ENCODE peak calls at places on chromosomes 6 and 20, in five cellular contexts. B is neural crest cell, U is GM03348, I is right cardiac atrium, V is RWPE1. W is an unnamed sample.

GRCh38 chr20:15596220-15596875 is 976.9 kb downstream of the KIF16B start:
- DNase-seq in B (no peak), U (no peak), I (no peak), V (no peak), W (no peak)

GRCh38 chr6:35566794-35567193 is 54.1 kb upstream of the TULP1 start:
- DNase-seq in B (no peak), U (no peak), I (no peak), V (no peak), W (no peak)

GRCh38 chr20:38729767-38730166 is 5.5 kb downstream of the SLC32A1 start:
- DNase-seq in B (no peak), U (no peak), I (no peak), V (no peak), W (no peak)

GRCh38 chr20:43658068-43658722 is 8.7 kb upstream of the MYBL2 start:
- DNase-seq in B (no peak), U (no peak), I (no peak), V (peak), W (peak)

GRCh38 chr6:7101290-7101689 is 6.5 kb upstream of the RREB1 start:
- DNase-seq in B (no peak), U (no peak), I (no peak), V (no peak), W (no peak)

GRCh38 chr6:13565921-13566320 is 8.5 kb upstream of the SIRT5 start:
- DNase-seq in B (no peak), U (no peak), I (no peak), V (no peak), W (no peak)

GRCh38 chr6:44116643-44117382 is 10.4 kb downstream of the MRPL14 start:
- DNase-seq in B (no peak), U (peak), I (no peak), V (no peak), W (no peak)

GRCh38 chr6:30801950-30802349 is 57.6 kb upstream of the IER3 start:
- DNase-seq in B (no peak), U (no peak), I (no peak), V (no peak), W (no peak)

GRCh38 chr6:49923826-49924225 is 40.1 kb downstream of the DEFB114 start:
- DNase-seq in B (no peak), U (no peak), I (no peak), V (no peak), W (no peak)

GRCh38 chr20:17617212-17617867 is 47.5 kb downstream of the DSTN start:
- DNase-seq in B (peak), U (peak), I (peak), V (peak), W (peak)

GRCh38 chr6:6685249-6685667 is 96.7 kb downstream of the LY86 start:
- DNase-seq in B (no peak), U (no peak), I (no peak), V (no peak), W (no peak)

GRCh38 chr6:45495404-45496084 is 117.8 kb upstream of the SUPT3H start:
- DNase-seq in B (no peak), U (no peak), I (no peak), V (no peak), W (no peak)

GRCh38 chr6:169587992-169588391 is 113.8 kb downstream of the WDR27 start:
- DNase-seq in B (no peak), U (no peak), I (no peak), V (no peak), W (no peak)

GRCh38 chr6:45566882-45567281 is 189.1 kb upstream of the SUPT3H start:
- DNase-seq in B (no peak), U (no peak), I (no peak), V (no peak), W (peak)

GRCh38 chr20:41098703-41099250 is 38.6 kb upstream of the PLCG1 start:
- DNase-seq in B (no peak), U (peak), I (no peak), V (no peak), W (no peak)

GRCh38 chr20:45373353-45374100 is 4.6 kb downstream of the TP53TG5 start:
- DNase-seq in B (peak), U (peak), I (peak), V (peak), W (peak)

GRCh38 chr20:3563548-3564177 is 92.8 kb downstream of the ATRN start:
- DNase-seq in B (no peak), U (peak), I (no peak), V (peak), W (peak)

GRCh38 chr6:49915035-49915434 is 48.7 kb upstream of the CRISP1 start:
- DNase-seq in B (no peak), U (no peak), I (peak), V (no peak), W (no peak)

GRCh38 chr20:58045156-58045555 is 183.3 kb downstream of the ANKRD60 start:
- DNase-seq in B (no peak), U (no peak), I (no peak), V (no peak), W (no peak)

GRCh38 chr20:62995898-62996595 is 10.7 kb downstream of the BHLHE23 start:
- DNase-seq in B (no peak), U (no peak), I (no peak), V (no peak), W (no peak)

GRCh38 chr20:49697071-49697470 is 16.6 kb downstream of the B4GALT5 start:
- DNase-seq in B (no peak), U (no peak), I (no peak), V (no peak), W (no peak)

GRCh38 chr6:2959909-2960719 is 11.3 kb downstream of the SERPINB6 start:
- DNase-seq in B (no peak), U (peak), I (no peak), V (peak), W (no peak)

GRCh38 chr6:155521719-155522118 is 66.1 kb upstream of the NOX3 start:
- DNase-seq in B (no peak), U (no peak), I (no peak), V (no peak), W (no peak)

GRCh38 chr6:168676552-168677317 is 235.8 kb downstream of the SMOC2 start:
- DNase-seq in B (no peak), U (no peak), I (no peak), V (no peak), W (no peak)

GRCh38 chr20:37202267-37202943 is 23.1 kb upstream of the MROH8 start:
- DNase-seq in B (peak), U (peak), I (no peak), V (peak), W (peak)

GRCh38 chr20:51310216-51310615 is 232.3 kb downstream of the NFATC2 start:
- DNase-seq in B (no peak), U (no peak), I (no peak), V (no peak), W (no peak)

GRCh38 chr20:40188319-40188718 is 500.7 kb downstream of the MAFB start:
- DNase-seq in B (no peak), U (no peak), I (no peak), V (no peak), W (no peak)

GRCh38 chr20:14036567-14036966 is 41.3 kb downstream of the MACROD2 start:
- DNase-seq in B (no peak), U (no peak), I (no peak), V (no peak), W (no peak)

GRCh38 chr6:125363010-125363359 is 61.2 kb upstream of the HDDC2 start:
- DNase-seq in B (no peak), U (no peak), I (no peak), V (no peak), W (no peak)

GRCh38 chr20:36756482-36756881 is 10.6 kb upstream of the NDRG3 start:
- DNase-seq in B (no peak), U (no peak), I (no peak), V (no peak), W (no peak)

GRCh38 chr6:6781172-6781876 is 192.8 kb downstream of the LY86 start:
- DNase-seq in B (no peak), U (peak), I (no peak), V (peak), W (no peak)

GRCh38 chr20:20037960-20038359 is 14.3 kb downstream of the CRNKL1 start:
- DNase-seq in B (no peak), U (peak), I (no peak), V (no peak), W (no peak)

GRCh38 chr6:160132297-160132637 is 10.7 kb downstream of the SLC22A1 start:
- DNase-seq in B (no peak), U (no peak), I (no peak), V (no peak), W (no peak)

GRCh38 chr20:4165984-4166725 is 150.8 kb upstream of the RNF24 start:
- DNase-seq in B (no peak), U (no peak), I (no peak), V (no peak), W (no peak)

GRCh38 chr6:13711384-13711725 is 280 bp downstream of the RANBP9 start:
- DNase-seq in B (no peak), U (no peak), I (no peak), V (no peak), W (peak)

GRCh38 chr6:80388515-80388914 is 282.0 kb downstream of the BCKDHB start:
- DNase-seq in B (no peak), U (no peak), I (no peak), V (no peak), W (no peak)

GRCh38 chr6:47135772-47136171 is 93.6 kb upstream of the ADGRF1 start:
- DNase-seq in B (no peak), U (peak), I (no peak), V (peak), W (no peak)

GRCh38 chr20:62936996-62937352 is 973 bp upstream of the GID8 start:
- DNase-seq in B (no peak), U (peak), I (no peak), V (peak), W (no peak)